ENCODE peak calls at places on chromosomes 2 and 18, in ten cellular contexts. R, E, P, Y, N, L, G, W, D and Q are unnamed samples.

GRCh38 chr2:240431276-240431662 is 4.2 kb upstream of the GPC1 start:
- DNase-seq in R (peak), E (no peak), P (no peak), Y (no peak), N (no peak), L (no peak), G (no peak), W (no peak), D (no peak), Q (no peak)

GRCh38 chr2:138071720-138072719 is 107.7 kb downstream of the HNMT start:
- DNase-seq in R (no peak), E (no peak), P (peak), Y (no peak), N (no peak), L (no peak), G (peak), W (peak), D (peak), Q (no peak)

GRCh38 chr2:195507447-195508221 is 149.4 kb upstream of the SLC39A10 start:
- DNase-seq in R (no peak), E (no peak), P (no peak), Y (no peak), N (no peak), L (no peak), G (no peak), W (no peak), D (no peak), Q (no peak)

GRCh38 chr2:73759904-73760303 is 20.0 kb downstream of the DUSP11 start:
- DNase-seq in R (no peak), E (no peak), P (no peak), Y (no peak), N (no peak), L (no peak), G (peak), W (peak), D (no peak), Q (no peak)

GRCh38 chr2:37625781-37626548 is 45.5 kb downstream of the CDC42EP3 start:
- DNase-seq in R (no peak), E (peak), P (no peak), Y (no peak), N (no peak), L (no peak), G (no peak), W (peak), D (peak), Q (no peak)

GRCh38 chr18:22813648-22814328 is 119.3 kb upstream of the RBBP8 start:
- DNase-seq in R (no peak), E (no peak), P (no peak), Y (peak), N (no peak), L (no peak), G (peak), W (peak), D (peak), Q (no peak)

GRCh38 chr18:40877096-40877495 is 1077.9 kb upstream of the PIK3C3 start:
- DNase-seq in R (no peak), E (no peak), P (no peak), Y (no peak), N (peak), L (no peak), G (peak), W (peak), D (peak), Q (no peak)

GRCh38 chr2:117770696-117771095 is 43.8 kb upstream of the DDX18 start:
- DNase-seq in R (no peak), E (no peak), P (no peak), Y (no peak), N (no peak), L (no peak), G (no peak), W (no peak), D (no peak), Q (no peak)

GRCh38 chr2:166539340-166540162 is 45.5 kb upstream of the SCN7A start:
- DNase-seq in R (no peak), E (peak), P (peak), Y (peak), N (peak), L (no peak), G (peak), W (peak), D (peak), Q (peak)

GRCh38 chr2:38261569-38262513 is 115.2 kb downstream of the ATL2 start:
- DNase-seq in R (no peak), E (no peak), P (no peak), Y (peak), N (no peak), L (no peak), G (no peak), W (no peak), D (no peak), Q (no peak)

GRCh38 chr2:134181219-134181618 is 72.7 kb upstream of the MGAT5 start:
- DNase-seq in R (no peak), E (no peak), P (peak), Y (no peak), N (no peak), L (no peak), G (no peak), W (no peak), D (no peak), Q (no peak)

GRCh38 chr18:76209597-76209996 is 285.4 kb downstream of the ZNF516 start:
- DNase-seq in R (no peak), E (no peak), P (no peak), Y (no peak), N (peak), L (no peak), G (peak), W (peak), D (peak), Q (no peak)

GRCh38 chr18:8045890-8046289 is 478.8 kb downstream of the PTPRM start:
- DNase-seq in R (no peak), E (no peak), P (no peak), Y (no peak), N (no peak), L (no peak), G (no peak), W (no peak), D (no peak), Q (no peak)

GRCh38 chr2:18814387-18814786 is 225.0 kb upstream of the NT5C1B start:
- DNase-seq in R (no peak), E (no peak), P (no peak), Y (no peak), N (peak), L (no peak), G (peak), W (peak), D (peak), Q (no peak)

GRCh38 chr2:135299656-135300244 is 231.3 kb downstream of the ZRANB3 start:
- DNase-seq in R (no peak), E (no peak), P (no peak), Y (peak), N (no peak), L (no peak), G (peak), W (peak), D (peak), Q (no peak)

GRCh38 chr2:172086349-172087190 is 1.3 kb downstream of the DLX1 start:
- DNase-seq in R (no peak), E (no peak), P (no peak), Y (peak), N (no peak), L (no peak), G (no peak), W (no peak), D (no peak), Q (no peak)

GRCh38 chr18:31248783-31249521 is 69.0 kb upstream of the DSG1 start:
- DNase-seq in R (no peak), E (no peak), P (no peak), Y (no peak), N (no peak), L (no peak), G (no peak), W (peak), D (peak), Q (no peak)

GRCh38 chr18:46156124-46156745 is 52.0 kb downstream of the HAUS1 start:
- DNase-seq in R (no peak), E (no peak), P (peak), Y (no peak), N (no peak), L (no peak), G (no peak), W (no peak), D (no peak), Q (no peak)

GRCh38 chr2:160409480-160409879 is 84.1 kb downstream of the RBMS1 start:
- DNase-seq in R (no peak), E (no peak), P (no peak), Y (no peak), N (no peak), L (no peak), G (no peak), W (no peak), D (no peak), Q (no peak)

GRCh38 chr2:70440621-70441020 is 113.0 kb downstream of the TGFA start:
- DNase-seq in R (no peak), E (no peak), P (no peak), Y (no peak), N (no peak), L (no peak), G (no peak), W (no peak), D (no peak), Q (no peak)

GRCh38 chr2:128422571-128422970 is 103.9 kb upstream of the HS6ST1 start:
- DNase-seq in R (no peak), E (no peak), P (peak), Y (no peak), N (peak), L (peak), G (peak), W (peak), D (peak), Q (peak)

GRCh38 chr2:144553379-144553778 is 33.5 kb upstream of the ZEB2 start:
- DNase-seq in R (no peak), E (no peak), P (peak), Y (no peak), N (peak), L (no peak), G (peak), W (peak), D (peak), Q (peak)

GRCh38 chr2:44883356-44883755 is 58.1 kb upstream of the SIX3 start:
- DNase-seq in R (no peak), E (no peak), P (no peak), Y (no peak), N (no peak), L (no peak), G (no peak), W (no peak), D (no peak), Q (no peak)

GRCh38 chr2:108348816-108349570 is 28.8 kb upstream of the SULT1C4 start:
- DNase-seq in R (no peak), E (no peak), P (no peak), Y (no peak), N (no peak), L (no peak), G (no peak), W (no peak), D (no peak), Q (no peak)

GRCh38 chr18:48024891-48025660 is 94.6 kb upstream of the SMAD2 start:
- DNase-seq in R (peak), E (no peak), P (no peak), Y (no peak), N (no peak), L (no peak), G (no peak), W (no peak), D (no peak), Q (no peak)

GRCh38 chr18:48024009-48024512 is 93.6 kb upstream of the SMAD2 start:
- DNase-seq in R (peak), E (no peak), P (no peak), Y (no peak), N (no peak), L (no peak), G (no peak), W (no peak), D (no peak), Q (no peak)

GRCh38 chr18:48022531-48023330 is 92.3 kb upstream of the SMAD2 start:
- DNase-seq in R (no peak), E (peak), P (no peak), Y (peak), N (no peak), L (no peak), G (peak), W (peak), D (peak), Q (no peak)

GRCh38 chr18:48022021-48022420 is 91.6 kb upstream of the SMAD2 start:
- DNase-seq in R (peak), E (no peak), P (no peak), Y (no peak), N (no peak), L (no peak), G (no peak), W (no peak), D (no peak), Q (no peak)

GRCh38 chr18:48023334-48024008 is 93.0 kb upstream of the SMAD2 start:
- DNase-seq in R (peak), E (peak), P (peak), Y (no peak), N (no peak), L (peak), G (peak), W (peak), D (peak), Q (no peak)
- TF ChIP-seq CTCF in R (no peak), E (peak), P (peak), Y (peak), N (peak), L (peak), G (peak), W (peak), D (peak), Q (peak)

GRCh38 chr18:79496978-79497637 is 101.4 kb downstream of the NFATC1 start:
- DNase-seq in R (no peak), E (peak), P (no peak), Y (no peak), N (peak), L (peak), G (peak), W (peak), D (peak), Q (no peak)
- TF ChIP-seq CTCF in R (no peak), E (no peak), P (no peak), Y (no peak), N (no peak), L (no peak), G (no peak), W (no peak), D (no peak), Q (no peak)

DNA sequence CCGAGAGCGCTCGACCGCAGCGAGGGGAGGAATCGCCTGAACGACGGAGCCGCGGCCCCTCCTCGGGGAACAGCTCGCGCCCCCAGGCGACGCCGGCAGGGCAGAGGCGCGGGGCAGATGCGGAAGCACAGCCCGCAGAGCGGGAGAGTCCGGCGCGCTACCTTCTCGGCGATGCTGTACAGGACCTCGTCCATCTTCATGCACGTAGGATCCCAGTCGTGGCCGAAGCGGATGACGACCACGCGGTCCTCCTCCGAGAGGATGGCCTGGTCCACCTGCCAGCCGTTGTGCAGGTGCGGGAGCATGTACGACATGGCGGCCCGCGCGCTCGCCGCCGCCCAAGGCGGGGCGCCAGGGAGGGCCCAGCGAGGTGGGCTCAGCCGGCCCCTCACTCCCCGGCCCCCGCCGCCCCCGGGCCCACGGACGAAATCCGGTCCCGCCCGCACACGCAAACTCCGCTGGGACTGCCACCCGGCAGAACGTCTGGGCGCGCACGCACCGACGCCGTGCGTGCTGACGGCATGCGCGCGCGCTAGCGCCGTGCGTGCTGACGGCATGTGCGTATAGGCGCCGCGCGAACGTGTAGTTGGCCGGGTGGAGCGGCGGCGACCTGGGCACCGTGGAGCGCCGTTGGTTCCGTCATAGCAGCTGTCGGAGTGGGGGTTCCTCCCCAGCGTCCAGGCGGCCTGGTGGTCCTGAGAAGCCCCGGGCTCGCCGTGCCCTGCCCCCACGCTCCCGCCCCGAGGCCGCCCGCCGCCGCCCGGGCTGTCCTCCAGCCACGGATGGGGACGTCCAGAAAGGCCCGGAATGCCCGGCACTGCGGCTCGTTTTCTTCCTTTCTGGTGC is at the start of gene TXNL4A:
- DNase-seq in R (peak), E (peak), P (peak), Y (peak), N (peak), L (peak), G (peak), W (peak), D (peak), Q (peak)
- TF ChIP-seq CTCF in R (no peak), E (no peak), P (no peak), Y (peak), N (no peak), L (peak), G (peak), W (peak), D (peak), Q (peak)

DNA sequence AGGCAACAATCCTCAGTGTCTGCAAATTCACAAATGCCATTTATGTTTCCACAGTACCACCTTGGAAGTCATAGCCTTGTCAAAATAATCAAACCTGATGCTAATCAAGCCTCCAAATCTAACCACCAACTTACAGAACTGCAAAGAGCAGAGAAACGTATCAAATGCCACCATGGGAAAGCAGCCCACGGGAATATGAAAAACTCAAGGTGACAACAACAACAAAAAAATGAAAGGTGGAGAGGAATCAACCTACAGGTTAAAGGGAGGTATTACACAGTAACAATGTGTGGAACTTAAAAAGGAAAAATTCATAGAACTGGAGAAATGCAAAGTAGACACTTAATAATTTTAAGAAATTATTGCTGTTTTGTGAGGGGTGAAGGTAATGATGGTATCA is 46.7 kb downstream of the CD226 start:
- DNase-seq in R (no peak), E (no peak), P (no peak), Y (no peak), N (no peak), L (no peak), G (no peak), W (no peak), D (no peak), Q (no peak)
- TF ChIP-seq CTCF in R (no peak), E (no peak), P (peak), Y (no peak), N (no peak), L (no peak), G (no peak), W (no peak), D (no peak), Q (no peak)

GRCh38 chr2:80531319-80531718 is 226.8 kb upstream of the LRRTM1 start:
- DNase-seq in R (no peak), E (no peak), P (no peak), Y (no peak), N (no peak), L (no peak), G (no peak), W (no peak), D (no peak), Q (no peak)
- TF ChIP-seq CTCF in R (no peak), E (no peak), P (no peak), Y (no peak), N (no peak), L (no peak), G (no peak), W (no peak), D (no peak), Q (no peak)

DNA sequence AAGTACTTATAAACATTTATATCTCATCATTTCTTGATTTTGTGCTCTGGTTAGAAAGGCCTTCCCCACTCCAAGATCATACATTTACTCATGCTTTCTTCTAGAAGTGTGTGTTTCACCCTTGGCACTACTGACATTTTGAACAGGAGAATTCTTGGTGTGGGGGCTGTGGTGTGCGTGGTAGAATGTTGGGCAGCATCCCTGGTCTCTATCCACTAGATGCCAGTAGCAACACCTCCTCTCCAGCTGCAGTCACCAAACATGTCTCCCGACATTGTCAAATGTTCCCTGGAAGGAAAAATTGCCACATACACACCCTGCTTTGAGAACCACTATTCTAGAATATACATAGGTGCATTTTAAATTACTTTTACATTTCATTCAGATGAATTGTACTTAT is 8.7 kb upstream of the TGIF1 start:
- DNase-seq in R (no peak), E (peak), P (peak), Y (no peak), N (no peak), L (no peak), G (peak), W (no peak), D (peak), Q (no peak)
- TF ChIP-seq CTCF in R (no peak), E (peak), P (no peak), Y (no peak), N (peak), L (peak), G (peak), W (peak), D (peak), Q (peak)

GRCh38 chr2:30708491-30709290 is 98.6 kb downstream of the CAPN13 start:
- DNase-seq in R (no peak), E (no peak), P (no peak), Y (no peak), N (no peak), L (no peak), G (peak), W (peak), D (no peak), Q (no peak)
- TF ChIP-seq CTCF in R (no peak), E (peak), P (peak), Y (peak), N (peak), L (peak), G (peak), W (peak), D (peak), Q (peak)

GRCh38 chr2:219404954-219405353 is 13.2 kb upstream of the DES start:
- DNase-seq in R (no peak), E (peak), P (no peak), Y (no peak), N (no peak), L (peak), G (no peak), W (no peak), D (no peak), Q (no peak)
- TF ChIP-seq CTCF in R (no peak), E (no peak), P (no peak), Y (no peak), N (no peak), L (no peak), G (no peak), W (no peak), D (no peak), Q (no peak)

GRCh38 chr2:121605820-121606733 is 43.2 kb downstream of the CLASP1 start:
- DNase-seq in R (no peak), E (no peak), P (no peak), Y (no peak), N (no peak), L (no peak), G (no peak), W (peak), D (no peak), Q (no peak)
- TF ChIP-seq CTCF in R (no peak), E (no peak), P (no peak), Y (no peak), N (no peak), L (no peak), G (no peak), W (no peak), D (no peak), Q (no peak)

GRCh38 chr18:56711706-56712445 is 60.7 kb downstream of the WDR7 start:
- DNase-seq in R (no peak), E (no peak), P (no peak), Y (no peak), N (peak), L (no peak), G (no peak), W (no peak), D (no peak), Q (peak)

GRCh38 chr18:56715121-56715520 is 64.0 kb downstream of the WDR7 start:
- DNase-seq in R (no peak), E (no peak), P (no peak), Y (no peak), N (no peak), L (no peak), G (peak), W (no peak), D (no peak), Q (no peak)

GRCh38 chr18:56712761-56713160 is 61.6 kb downstream of the WDR7 start:
- DNase-seq in R (no peak), E (no peak), P (no peak), Y (no peak), N (no peak), L (no peak), G (no peak), W (no peak), D (no peak), Q (no peak)

GRCh38 chr18:56709463-56709862 is 58.3 kb downstream of the WDR7 start:
- DNase-seq in R (no peak), E (no peak), P (no peak), Y (peak), N (peak), L (no peak), G (peak), W (peak), D (peak), Q (peak)
- TF ChIP-seq CTCF in R (no peak), E (peak), P (peak), Y (peak), N (peak), L (no peak), G (peak), W (peak), D (peak), Q (peak)